ENCODE peak calls at places on chromosome 7, in four cellular contexts. One of them, this sample, is unnamed.

GRCh38 chr7:96023376-96023775 is 251.0 kb downstream of the DYNC1I1 start:
- DNase-seq in AG09319: no peak
- DNase-seq in NCI-H1105: no peak
- DNase-seq in HT1080: no peak
- DNase-seq in this sample: no peak

GRCh38 chr7:128835790-128836641 is 5.8 kb downstream of the FLNC start:
- DNase-seq in AG09319: no peak
- DNase-seq in NCI-H1105: no peak
- DNase-seq in HT1080: no peak
- DNase-seq in this sample: no peak

GRCh38 chr7:77482015-77482414 is 55.1 kb upstream of the PTPN12 start:
- DNase-seq in AG09319: no peak
- DNase-seq in NCI-H1105: no peak
- DNase-seq in HT1080: peak; percentile 12
- DNase-seq in this sample: peak; percentile 93

GRCh38 chr7:435518-436366 is 83.9 kb downstream of the PDGFA start:
- DNase-seq in AG09319: no peak
- DNase-seq in NCI-H1105: no peak
- DNase-seq in HT1080: no peak
- DNase-seq in this sample: peak; percentile 26

GRCh38 chr7:88116395-88116794 is 103.4 kb downstream of the SRI start:
- DNase-seq in AG09319: no peak
- DNase-seq in NCI-H1105: no peak
- DNase-seq in HT1080: no peak
- DNase-seq in this sample: no peak

GRCh38 chr7:132491546-132491945 is 84.7 kb downstream of the PLXNA4 start:
- DNase-seq in AG09319: no peak
- DNase-seq in NCI-H1105: no peak
- DNase-seq in HT1080: peak; percentile 50
- DNase-seq in this sample: no peak

GRCh38 chr7:2052657-2053048 is 180.1 kb downstream of the MAD1L1 start:
- DNase-seq in AG09319: no peak
- DNase-seq in NCI-H1105: no peak
- DNase-seq in HT1080: no peak
- DNase-seq in this sample: no peak

GRCh38 chr7:1512781-1513656 is 8.8 kb upstream of the INTS1 start:
- DNase-seq in AG09319: no peak
- DNase-seq in NCI-H1105: no peak
- DNase-seq in HT1080: peak; percentile 56
- DNase-seq in this sample: peak; percentile 86

GRCh38 chr7:106870983-106871410 is 5.9 kb downstream of the PIK3CG start:
- DNase-seq in AG09319: no peak
- DNase-seq in NCI-H1105: no peak
- DNase-seq in HT1080: no peak
- DNase-seq in this sample: peak; percentile 10

GRCh38 chr7:44489955-44490350 is 505 bp downstream of the NUDCD3 start:
- DNase-seq in AG09319: no peak
- DNase-seq in NCI-H1105: no peak
- DNase-seq in HT1080: no peak
- DNase-seq in this sample: peak; percentile 48

GRCh38 chr7:104908636-104909035 is 105.4 kb upstream of the KMT2E start:
- DNase-seq in AG09319: no peak
- DNase-seq in NCI-H1105: no peak
- DNase-seq in HT1080: no peak
- DNase-seq in this sample: no peak

GRCh38 chr7:97298561-97298960 is 181.1 kb downstream of the SDHAF3 start:
- DNase-seq in AG09319: no peak
- DNase-seq in NCI-H1105: no peak
- DNase-seq in HT1080: peak; percentile 54
- DNase-seq in this sample: peak; percentile 2

GRCh38 chr7:81367335-81367801 is 402.5 kb downstream of the HGF start:
- DNase-seq in AG09319: peak; percentile 85
- DNase-seq in NCI-H1105: no peak
- DNase-seq in HT1080: peak; percentile 47
- DNase-seq in this sample: no peak

GRCh38 chr7:113677811-113678210 is 241.0 kb downstream of the PPP1R3A start:
- DNase-seq in AG09319: no peak
- DNase-seq in NCI-H1105: no peak
- DNase-seq in HT1080: no peak
- DNase-seq in this sample: no peak

GRCh38 chr7:107327986-107328569 is 141.8 kb upstream of the GPR22 start:
- DNase-seq in AG09319: peak; percentile 2
- DNase-seq in NCI-H1105: no peak
- DNase-seq in HT1080: peak; percentile 2
- DNase-seq in this sample: peak; percentile 64

GRCh38 chr7:77247206-77247850 is 47.7 kb upstream of the FGL2 start:
- DNase-seq in AG09319: peak; percentile 29
- DNase-seq in NCI-H1105: peak; percentile 69
- DNase-seq in HT1080: peak; percentile 45
- DNase-seq in this sample: peak; percentile 74

GRCh38 chr7:123975049-123975448 is 50.0 kb downstream of the SPAM1 start:
- DNase-seq in AG09319: no peak
- DNase-seq in NCI-H1105: no peak
- DNase-seq in HT1080: no peak
- DNase-seq in this sample: no peak

GRCh38 chr7:97107192-97107800 is 10.2 kb upstream of the SDHAF3 start:
- DNase-seq in AG09319: no peak
- DNase-seq in NCI-H1105: no peak
- DNase-seq in HT1080: peak; percentile 24
- DNase-seq in this sample: no peak

GRCh38 chr7:70635633-70636032 is 496.3 kb upstream of the GALNT17 start:
- DNase-seq in AG09319: no peak
- DNase-seq in NCI-H1105: no peak
- DNase-seq in HT1080: no peak
- DNase-seq in this sample: no peak